ENCODE peak calls at places on chromosomes 13 and 19, in nine cellular contexts. A is A549, B is HCT116, I is endothelial cell of umbilical vein, H is ovary, L is body of pancreas, M is IMR-90, X is spleen, U is tibial nerve. K is an unnamed sample. For H3K4me1, the result is how much of the 10 kb centered on the place peaks cover.

GRCh38 chr13:79541426-79542049 is 60.6 kb downstream of the NDFIP2 start:
- DNase-seq in H (no peak), L (no peak), X (no peak), U (no peak), I (peak), M (peak), A (peak), B (peak), K (no peak)

GRCh38 chr19:7177926-7178325 is 108.4 kb downstream of the ZNF557 start:
- DNase-seq in M (peak), I (no peak), B (no peak), A (no peak), L (no peak), U (no peak), X (no peak), H (no peak), K (no peak)

GRCh38 chr13:112821340-112822055 is 131.7 kb downstream of the ATP11A start:
- DNase-seq in X (no peak), U (no peak), H (no peak), B (no peak), L (no peak), I (no peak), M (peak), A (no peak), K (no peak)

GRCh38 chr19:11265785-11266236 is 3.5 kb upstream of the DOCK6 start:
- DNase-seq in L (peak), U (no peak), M (no peak), I (no peak), H (no peak), B (peak), A (peak), X (no peak), K (peak)

GRCh38 chr13:106143930-106144709 is 391.3 kb downstream of the EFNB2 start:
- DNase-seq in L (peak), U (no peak), H (no peak), X (no peak), B (peak), M (no peak), I (no peak), A (no peak), K (no peak)

GRCh38 chr13:98506343-98507059 is 70.4 kb downstream of the STK24 start:
- DNase-seq in B (no peak), I (no peak), X (no peak), M (no peak), A (no peak), U (no peak), L (peak), H (no peak), K (peak)

GRCh38 chr19:55273978-55274707 is 5.8 kb downstream of the HSPBP1 start:
- DNase-seq in B (no peak), M (no peak), X (no peak), I (no peak), L (no peak), U (no peak), H (no peak), A (no peak), K (no peak)

GRCh38 chr13:95536629-95537241 is 15.8 kb upstream of the CLDN10 start:
- DNase-seq in B (peak), X (no peak), M (peak), I (peak), U (no peak), L (peak), H (no peak), A (peak), K (no peak)

GRCh38 chr19:3375221-3376088 is 9.1 kb downstream of the NFIC start:
- DNase-seq in B (no peak), A (no peak), X (peak), U (peak), M (peak), I (peak), L (peak), H (peak), K (peak)

GRCh38 chr13:27663947-27664346 is 42.3 kb downstream of the POLR1D start:
- DNase-seq in A (no peak), M (no peak), L (no peak), H (no peak), B (no peak), I (no peak), X (no peak), U (no peak), K (no peak)

GRCh38 chr19:1513492-1514294 is 874 bp upstream of the ADAMTSL5 start:
- DNase-seq in L (peak), B (peak), A (peak), M (peak), H (no peak), U (no peak), X (peak), I (no peak), K (peak)

GRCh38 chr13:99228737-99229691 is 28.4 kb downstream of the UBAC2 start:
- DNase-seq in H (no peak), A (no peak), I (no peak), X (no peak), L (no peak), U (no peak), B (no peak), M (peak), K (no peak)

GRCh38 chr13:48896312-48896711 is 79.4 kb upstream of the FNDC3A start:
- DNase-seq in U (no peak), L (no peak), B (no peak), M (peak), I (peak), H (no peak), A (peak), X (no peak), K (no peak)

GRCh38 chr19:1655131-1655981 is 2.9 kb upstream of the TCF3 start:
- DNase-seq in M (no peak), X (peak), U (no peak), L (no peak), I (no peak), A (no peak), H (no peak), B (no peak), K (no peak)

GRCh38 chr19:29663861-29664752 is 1.2 kb upstream of the PLEKHF1 start:
- DNase-seq in X (no peak), I (no peak), A (no peak), U (no peak), H (no peak), B (no peak), M (peak), L (no peak), K (no peak)

GRCh38 chr13:78604782-78605611 is 1.6 kb upstream of the POU4F1 start:
- DNase-seq in I (no peak), U (no peak), B (no peak), L (no peak), M (peak), X (no peak), A (peak), H (no peak), K (no peak)

GRCh38 chr19:17834350-17835181 is 13.2 kb downstream of the JAK3 start:
- DNase-seq in X (no peak), H (no peak), I (no peak), U (no peak), M (no peak), A (peak), B (no peak), L (no peak), K (no peak)

GRCh38 chr13:86892330-86892729 is 778.8 kb upstream of the SLITRK5 start:
- DNase-seq in I (no peak), H (no peak), L (no peak), A (no peak), B (no peak), U (no peak), M (peak), X (no peak), K (no peak)

GRCh38 chr13:109608503-109608902 is 177.9 kb downstream of the IRS2 start:
- DNase-seq in A (no peak), L (no peak), H (no peak), B (no peak), I (no peak), U (no peak), X (no peak), M (no peak), K (no peak)

GRCh38 chr13:109605846-109606245 is 180.5 kb downstream of the IRS2 start:
- DNase-seq in X (no peak), M (no peak), H (no peak), I (no peak), U (no peak), B (no peak), A (no peak), L (no peak), K (no peak)

GRCh38 chr13:109610517-109610916 is 175.9 kb downstream of the IRS2 start:
- DNase-seq in I (no peak), X (peak), U (no peak), B (peak), M (no peak), L (peak), H (peak), A (peak), K (peak)

GRCh38 chr13:109606404-109607028 is 179.9 kb downstream of the IRS2 start:
- DNase-seq in U (no peak), I (no peak), B (no peak), H (no peak), A (no peak), M (no peak), L (no peak), X (no peak), K (no peak)

DNA sequence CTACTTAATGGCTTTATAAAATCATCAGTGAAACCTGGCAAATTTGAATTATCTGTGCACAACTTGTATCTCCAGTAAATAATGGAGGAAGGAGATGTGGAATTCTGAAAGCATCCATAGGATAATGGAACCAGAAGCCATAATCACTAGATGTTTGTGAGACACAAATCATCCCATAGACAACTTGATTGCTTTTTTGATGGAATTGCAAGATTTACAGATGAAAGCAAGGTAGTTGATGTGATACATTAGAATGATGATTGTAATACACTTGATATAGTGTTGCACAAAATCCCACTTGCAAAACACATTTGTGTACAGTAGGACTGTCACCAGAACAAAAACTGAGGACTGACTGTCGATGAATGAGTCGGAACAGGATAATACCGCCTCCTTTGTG is 178.4 kb downstream of the IRS2 start:
- DNase-seq in U (no peak), B (no peak), H (no peak), L (no peak), M (no peak), A (no peak), I (no peak), X (no peak), K (no peak)
- TF ChIP-seq POLR2A in U (no peak), B (no peak), H (no peak), L (no peak), M (no peak), A (no peak), I (no peak), X (no peak), K (no peak)

GRCh38 chr13:51644649-51645048 is 60.4 kb downstream of the WDFY2 start:
- DNase-seq in U (no peak), M (peak), I (peak), A (peak), B (no peak), X (no peak), H (no peak), L (peak), K (no peak)

GRCh38 chr13:51646041-51646670 is 61.9 kb downstream of the WDFY2 start:
- DNase-seq in I (no peak), X (no peak), B (no peak), M (no peak), U (no peak), A (no peak), L (no peak), H (no peak), K (no peak)

GRCh38 chr13:51647067-51647466 is 62.8 kb downstream of the WDFY2 start:
- DNase-seq in H (no peak), I (no peak), U (no peak), A (no peak), L (no peak), X (no peak), M (no peak), B (no peak), K (no peak)

GRCh38 chr13:51643882-51644281 is 59.6 kb downstream of the WDFY2 start:
- DNase-seq in B (peak), X (no peak), H (no peak), M (peak), U (no peak), I (peak), A (peak), L (no peak), K (no peak)

DNA sequence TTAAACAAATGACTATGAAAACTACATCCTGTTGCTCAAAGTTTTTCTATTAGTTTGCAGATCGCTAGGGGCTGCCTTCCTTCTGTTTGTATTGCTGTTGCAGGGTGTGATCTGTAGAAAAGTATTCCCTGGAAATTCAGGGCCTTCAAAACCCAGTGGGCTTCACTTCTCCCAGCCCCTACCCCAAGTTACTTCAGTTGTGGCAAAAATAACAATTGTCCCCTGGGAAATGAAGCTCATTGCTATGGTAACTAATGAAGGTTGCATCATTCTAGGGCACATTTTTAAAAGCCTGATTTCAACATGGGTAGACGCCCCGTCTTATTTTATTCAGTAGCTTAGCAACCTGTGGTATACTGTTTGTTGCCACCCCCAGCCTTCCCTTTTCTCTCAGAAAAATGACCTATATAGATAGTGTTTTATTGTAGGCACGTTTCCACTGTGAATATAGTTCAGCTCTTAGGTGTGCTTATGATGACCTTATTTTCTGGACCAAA is 60.9 kb downstream of the WDFY2 start:
- DNase-seq in B (no peak), L (no peak), H (peak), M (peak), X (no peak), I (no peak), A (peak), U (no peak), K (no peak)
- H3K27ac ChIP-seq in B (no peak), L (peak), H (no peak), M (peak), X (no peak), I (peak), A (peak), U (peak), K (no peak)

GRCh38 chr19:38662508-38663155 is 15.2 kb downstream of the ACTN4 start:
- DNase-seq in H (no peak), I (no peak), U (no peak), A (no peak), B (no peak), M (no peak), X (no peak), L (no peak), K (no peak)
- H3K4me1 ChIP-seq in H (half or more), I (half or more), U (half or more), A (half or more), B (half or more), M (half or more), X (half or more), L (half or more), K (under half)

GRCh38 chr19:8504171-8504570 is 1.7 kb upstream of the PRAM1 start:
- DNase-seq in A (no peak), B (no peak), L (no peak), M (no peak), U (no peak), X (no peak), H (no peak), I (no peak), K (no peak)

GRCh38 chr19:8506402-8506957 is 4.0 kb upstream of the PRAM1 start:
- DNase-seq in M (no peak), I (no peak), H (no peak), X (no peak), B (no peak), A (no peak), U (no peak), L (peak), K (no peak)

GRCh38 chr19:8503506-8503905 is 1.1 kb upstream of the PRAM1 start:
- DNase-seq in B (no peak), H (no peak), U (no peak), X (no peak), A (no peak), L (no peak), M (no peak), I (no peak), K (no peak)

GRCh38 chr19:8501968-8502367 is 472 bp downstream of the PRAM1 start:
- DNase-seq in U (no peak), L (no peak), I (no peak), H (no peak), A (no peak), M (no peak), B (no peak), X (no peak), K (no peak)

DNA sequence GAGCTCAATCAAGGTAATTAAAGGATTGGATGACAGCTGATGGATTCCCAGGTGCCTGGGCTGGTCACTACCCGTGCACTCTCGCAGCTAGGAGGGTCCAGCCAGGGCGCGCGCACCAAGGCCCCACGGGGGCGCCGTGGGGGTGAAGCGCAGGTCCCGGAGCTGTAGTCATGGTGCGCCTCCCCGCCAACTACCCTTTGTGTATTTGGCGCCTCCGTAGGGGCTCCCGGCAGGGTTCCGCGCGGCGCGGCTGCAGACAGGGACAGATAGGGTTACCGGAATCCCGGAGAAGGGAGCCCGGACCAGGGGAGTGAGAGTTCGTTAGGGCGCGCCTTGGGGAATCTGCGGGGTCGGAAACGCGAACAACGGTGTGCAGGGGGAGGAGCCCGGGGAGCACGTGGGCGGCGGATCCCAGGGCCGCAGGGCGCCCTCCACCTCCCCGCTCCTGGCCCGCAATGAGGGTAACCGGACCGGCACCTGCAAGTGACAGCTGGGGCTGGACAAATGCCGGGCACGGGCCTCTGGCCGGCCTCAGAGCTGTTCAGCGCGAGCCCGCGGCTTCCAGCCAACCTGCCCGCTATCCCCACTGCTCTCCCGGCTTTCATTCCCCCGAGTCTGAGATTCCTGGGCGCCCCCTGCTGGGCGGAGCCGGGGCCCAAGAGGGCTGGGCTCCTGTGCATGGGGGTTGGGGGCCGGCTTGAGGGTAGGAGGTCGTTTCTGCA is 3.4 kb upstream of the PRAM1 start:
- DNase-seq in I (peak), M (peak), X (peak), L (peak), U (peak), B (no peak), A (peak), H (peak), K (peak)
- TF ChIP-seq POLR2A in I (no peak), M (no peak), X (no peak), L (peak), U (no peak), B (peak), A (no peak), H (no peak), K (peak)

DNA sequence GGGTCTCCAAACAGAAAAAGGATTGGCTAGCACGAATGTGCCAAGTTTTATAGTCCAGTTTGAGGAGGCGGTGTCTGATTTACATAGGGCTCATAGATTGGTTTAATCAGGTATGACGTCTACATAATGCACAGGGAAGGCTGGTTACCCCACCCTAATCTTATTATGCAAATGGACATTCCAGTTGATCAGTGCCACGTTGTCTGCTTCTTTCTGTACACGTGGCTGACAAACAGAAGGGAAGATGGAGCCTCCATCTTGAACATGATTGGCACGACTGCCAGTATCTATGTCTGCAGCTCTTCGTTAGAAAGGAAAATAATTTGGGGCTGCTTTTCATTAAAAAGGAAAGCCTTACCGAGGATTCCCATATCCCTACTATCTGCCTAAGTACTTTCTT is 47.5 kb upstream of the N4BP2L1 start:
- DNase-seq in B (no peak), I (no peak), U (no peak), X (no peak), L (no peak), H (no peak), M (no peak), A (no peak), K (no peak)
- H3K27ac ChIP-seq in B (no peak), I (no peak), U (no peak), X (no peak), L (no peak), H (no peak), M (no peak), A (no peak), K (no peak)

GRCh38 chr13:81606074-81606473 is 1265.1 kb upstream of the SPRY2 start:
- DNase-seq in I (no peak), A (no peak), H (no peak), B (no peak), M (no peak), X (no peak), U (no peak), L (no peak), K (no peak)
- H3K4me1 ChIP-seq in I (under half), A (under half), H (under half), B (under half), M (under half), X (under half), U (under half), L (under half), K (under half)

GRCh38 chr19:9792191-9793050 is 23.9 kb upstream of the ZNF846 start:
- DNase-seq in A (peak), L (peak), X (peak), M (peak), B (no peak), U (peak), H (peak), I (peak), K (peak)
- TF ChIP-seq POLR2A in A (no peak), L (peak), X (no peak), M (peak), B (no peak), U (no peak), H (peak), I (no peak), K (no peak)

K was measured in right lobe of liver.